ENCODE peak calls at places on chromosomes 12 and 14, in ten cellular contexts. F is EL; N is astrocyte of the cerebellum; B is activated T-cell treated with anti-CD3 and anti-CD28 coated beads for 24 hours; K is activated CD4-positive, alpha-beta T cell treated with anti-CD3 and anti-CD28 coated beads for 48 hours; L is type B pancreatic cell; M is AG04450; P is activated CD4-positive, alpha-beta memory T cell treated with anti-CD3 and anti-CD28 coated beads, Interleukin-2, amount 10 ng/mL, durations not matched to agents 7 days and 5 days; H is nephron progenitor cell; R is stimulated activated CD4-positive, alpha-beta T cell treated with anti-CD3 and anti-CD28 coated beads, Interleukin-1b, Interleukin-23, amount 100 ng/mL, for 24 hours. Q is an unnamed sample.

GRCh38 chr14:94126419-94126677 is 3.1 kb downstream of the IFI27L2 start:
- DNase-seq in B (no peak), M (no peak), F (no peak), P (no peak), H (no peak), K (no peak), R (no peak), L (no peak), N (no peak), Q (no peak)

GRCh38 chr14:99512571-99513182 is 31.5 kb downstream of the CCNK start:
- DNase-seq in N (no peak), F (no peak), L (peak), H (no peak), K (no peak), R (no peak), M (no peak), P (peak), B (no peak), Q (no peak)

GRCh38 chr12:68001486-68002466 is 12.5 kb downstream of the IFNG-AS1 start:
- DNase-seq in M (no peak), K (no peak), B (no peak), H (no peak), F (peak), N (no peak), R (no peak), P (no peak), L (no peak), Q (peak)

GRCh38 chr12:93751864-93752610 is 74.9 kb downstream of the CRADD start:
- DNase-seq in M (peak), L (no peak), R (no peak), F (peak), K (no peak), H (no peak), N (peak), P (no peak), B (no peak), Q (peak)

GRCh38 chr14:46250113-46250703 is 401.4 kb downstream of the RPL10L start:
- DNase-seq in L (no peak), B (no peak), P (no peak), F (peak), H (no peak), M (no peak), N (peak), R (no peak), K (no peak), Q (peak)

GRCh38 chr14:77037886-77038511 is 9.5 kb upstream of the IRF2BPL start:
- DNase-seq in K (peak), H (no peak), B (no peak), P (peak), F (peak), N (no peak), L (no peak), R (no peak), M (no peak), Q (peak)

GRCh38 chr12:2297658-2298057 is 244.9 kb downstream of the CACNA1C start:
- DNase-seq in P (no peak), N (no peak), B (no peak), K (no peak), R (no peak), H (no peak), F (no peak), M (no peak), L (no peak), Q (no peak)

GRCh38 chr14:76011959-76012802 is 26.6 kb downstream of the IFT43 start:
- DNase-seq in L (no peak), H (no peak), K (no peak), B (no peak), M (peak), N (no peak), F (no peak), P (no peak), R (no peak), Q (no peak)

GRCh38 chr12:58174316-58174715 is 232.9 kb downstream of the ATP23 start:
- DNase-seq in P (no peak), R (no peak), L (no peak), H (no peak), F (no peak), N (no peak), K (no peak), B (no peak), M (no peak), Q (no peak)

GRCh38 chr12:53200458-53201169 is 6.4 kb downstream of the ITGB7 start:
- DNase-seq in P (peak), R (no peak), M (no peak), L (no peak), K (peak), B (no peak), N (no peak), H (no peak), F (no peak), Q (no peak)

GRCh38 chr12:11650279-11650696 is 814 bp downstream of the ETV6 start:
- DNase-seq in H (peak), N (no peak), R (no peak), K (no peak), B (no peak), F (no peak), P (no peak), M (no peak), L (no peak), Q (no peak)

GRCh38 chr14:57066887-57067513 is 201.7 kb downstream of the EXOC5 start:
- DNase-seq in P (peak), M (no peak), R (peak), F (no peak), L (no peak), H (peak), N (no peak), K (peak), B (peak), Q (peak)

GRCh38 chr14:99690636-99691035 is 6.5 kb downstream of the CYP46A1 start:
- DNase-seq in M (no peak), L (peak), K (no peak), P (no peak), B (no peak), F (no peak), R (no peak), H (no peak), N (no peak), Q (no peak)

GRCh38 chr14:69571879-69572633 is 2.6 kb downstream of the CCDC177 start:
- DNase-seq in P (no peak), M (no peak), L (no peak), R (no peak), H (no peak), K (peak), F (no peak), N (no peak), B (no peak), Q (no peak)

GRCh38 chr12:27924350-27925140 is 48.0 kb downstream of the PTHLH start:
- DNase-seq in R (no peak), P (no peak), N (no peak), B (no peak), F (peak), L (no peak), M (no peak), H (no peak), K (no peak), Q (peak)

GRCh38 chr12:70365398-70365647 is 767 bp upstream of the KCNMB4 start:
- DNase-seq in L (no peak), H (no peak), K (no peak), M (no peak), N (no peak), B (no peak), P (no peak), F (no peak), R (no peak), Q (no peak)

GRCh38 chr14:21066882-21067502 is 3.1 kb upstream of the ARHGEF40 start:
- DNase-seq in P (no peak), H (no peak), N (no peak), B (no peak), F (no peak), L (no peak), K (no peak), M (no peak), R (no peak), Q (peak)

GRCh38 chr14:99663716-99664635 is 19.0 kb downstream of the HHIPL1 start:
- DNase-seq in L (no peak), M (no peak), P (no peak), B (no peak), K (no peak), F (no peak), R (no peak), H (peak), N (no peak), Q (no peak)

GRCh38 chr12:53809005-53809404 is 57.2 kb upstream of the CISTR start:
- DNase-seq in L (no peak), P (no peak), M (no peak), F (no peak), H (no peak), N (no peak), R (no peak), K (no peak), B (no peak), Q (no peak)

GRCh38 chr12:51293693-51294092 is 23.5 kb upstream of the SMAGP start:
- DNase-seq in N (no peak), H (no peak), K (no peak), L (no peak), R (no peak), F (no peak), M (no peak), P (no peak), B (no peak), Q (peak)

GRCh38 chr12:126051611-126052107 is 986.4 kb downstream of the AACS start:
- DNase-seq in N (peak), R (no peak), K (no peak), M (no peak), L (no peak), P (no peak), B (no peak), H (no peak), F (no peak), Q (no peak)

GRCh38 chr14:75860561-75861160 is 121.1 kb downstream of the TGFB3 start:
- DNase-seq in P (no peak), M (no peak), L (no peak), F (no peak), K (no peak), B (no peak), R (no peak), H (no peak), N (no peak), Q (no peak)

GRCh38 chr12:108801736-108802665 is 55.4 kb downstream of the SSH1 start:
- DNase-seq in K (no peak), F (peak), N (no peak), H (peak), L (no peak), R (no peak), M (no peak), B (no peak), P (no peak), Q (peak)